ENCODE peak calls at places on chromosomes 1 and 21, in five cellular contexts. One of them, this sample, is unnamed.

GRCh38 chr1:211920602-211921226 is 90.2 kb upstream of the LPGAT1 start:
- DNase-seq in HepG2: peak; percentile 77
- DNase-seq in H1: no peak
- DNase-seq in K562: no peak
- DNase-seq in GM12878: no peak
- DNase-seq in this sample: no peak

GRCh38 chr1:66211521-66211920 is 322.4 kb upstream of the SGIP1 start:
- DNase-seq in K562: no peak
- DNase-seq in GM12878: no peak
- DNase-seq in HepG2: no peak
- DNase-seq in H1: no peak
- DNase-seq in this sample: no peak

GRCh38 chr1:154158307-154159125 is 3.6 kb upstream of the NUP210L start:
- DNase-seq in HepG2: no peak
- DNase-seq in K562: no peak
- DNase-seq in H1: no peak
- DNase-seq in GM12878: peak; percentile 12
- DNase-seq in this sample: no peak

GRCh38 chr1:229254910-229255541 is 15.9 kb upstream of the RAB4A start:
- DNase-seq in K562: no peak
- DNase-seq in GM12878: no peak
- DNase-seq in H1: no peak
- DNase-seq in HepG2: peak; percentile 41
- DNase-seq in this sample: peak; percentile 65

GRCh38 chr1:116357487-116357886 is 15.6 kb upstream of the ATP1A1 start:
- DNase-seq in GM12878: no peak
- DNase-seq in H1: no peak
- DNase-seq in K562: no peak
- DNase-seq in HepG2: no peak
- DNase-seq in this sample: no peak

GRCh38 chr1:187894349-187894748 is 1065.6 kb downstream of the PLA2G4A start:
- DNase-seq in H1: no peak
- DNase-seq in K562: no peak
- DNase-seq in GM12878: no peak
- DNase-seq in HepG2: no peak
- DNase-seq in this sample: no peak

GRCh38 chr1:216700779-216701178 is 22.4 kb downstream of the ESRRG start:
- DNase-seq in HepG2: no peak
- DNase-seq in H1: no peak
- DNase-seq in GM12878: no peak
- DNase-seq in K562: no peak
- DNase-seq in this sample: no peak

GRCh38 chr1:156464825-156465452 is 35.6 kb downstream of the MEF2D start:
- DNase-seq in GM12878: no peak
- DNase-seq in HepG2: no peak
- DNase-seq in H1: no peak
- DNase-seq in K562: no peak
- DNase-seq in this sample: no peak

GRCh38 chr1:204278973-204279372 is 65.2 kb upstream of the GOLT1A start:
- DNase-seq in GM12878: no peak
- DNase-seq in H1: no peak
- DNase-seq in HepG2: no peak
- DNase-seq in K562: no peak
- DNase-seq in this sample: no peak

GRCh38 chr1:29550119-29550841 is 314.0 kb downstream of the PTPRU start:
- DNase-seq in HepG2: no peak
- DNase-seq in GM12878: no peak
- DNase-seq in K562: no peak
- DNase-seq in H1: no peak
- DNase-seq in this sample: peak; percentile 7

GRCh38 chr1:77416692-77417450 is 135.1 kb downstream of the AK5 start:
- DNase-seq in K562: peak; percentile 18
- DNase-seq in H1: peak; percentile 5
- DNase-seq in GM12878: no peak
- DNase-seq in HepG2: peak; percentile 14
- DNase-seq in this sample: peak; percentile 81
- TF ChIP-seq CTCF in K562: peak; percentile 26
- TF ChIP-seq CTCF in H1: peak; percentile 55
- TF ChIP-seq CTCF in GM12878: peak; percentile 19
- TF ChIP-seq CTCF in HepG2: peak; percentile 27
- TF ChIP-seq CTCF in this sample: peak; percentile 75

DNA sequence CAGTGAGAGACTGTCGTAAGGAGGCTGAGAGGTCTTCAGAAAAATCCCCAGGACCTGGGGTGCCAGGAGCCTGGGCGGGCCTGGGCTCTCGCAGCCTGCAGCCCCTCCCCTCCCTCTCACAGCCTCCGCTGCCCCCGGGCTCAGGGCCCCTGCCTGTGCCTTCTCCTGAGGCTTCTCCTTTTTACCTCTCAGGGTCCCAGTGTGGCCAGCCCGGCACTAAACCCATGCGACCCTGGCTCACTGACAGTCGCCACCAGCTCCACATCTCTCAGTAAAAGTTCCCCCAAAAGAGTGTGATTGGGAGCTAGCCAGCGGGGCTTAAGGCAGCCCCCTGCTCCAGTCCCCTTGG is 26.5 kb downstream of the PDE9A start:
- DNase-seq in HepG2: no peak
- DNase-seq in H1: no peak
- DNase-seq in GM12878: no peak
- DNase-seq in K562: no peak
- DNase-seq in this sample: no peak
- TF ChIP-seq CREB1 in HepG2: no peak
- TF ChIP-seq CREB1 in H1: no peak
- TF ChIP-seq CREB1 in GM12878: no peak
- TF ChIP-seq CREB1 in K562: no peak
- TF ChIP-seq CREB1 in this sample: no peak

GRCh38 chr1:53835491-53835890 is 2.6 kb downstream of the NDC1 start:
- DNase-seq in H1: no peak
- DNase-seq in HepG2: no peak
- DNase-seq in K562: no peak
- DNase-seq in GM12878: no peak
- DNase-seq in this sample: no peak
- TF ChIP-seq EZH2 in H1: no peak
- TF ChIP-seq EZH2 in HepG2: no peak
- TF ChIP-seq EZH2 in K562: no peak
- TF ChIP-seq EZH2 in GM12878: no peak
- TF ChIP-seq EZH2 in this sample: no peak

DNA sequence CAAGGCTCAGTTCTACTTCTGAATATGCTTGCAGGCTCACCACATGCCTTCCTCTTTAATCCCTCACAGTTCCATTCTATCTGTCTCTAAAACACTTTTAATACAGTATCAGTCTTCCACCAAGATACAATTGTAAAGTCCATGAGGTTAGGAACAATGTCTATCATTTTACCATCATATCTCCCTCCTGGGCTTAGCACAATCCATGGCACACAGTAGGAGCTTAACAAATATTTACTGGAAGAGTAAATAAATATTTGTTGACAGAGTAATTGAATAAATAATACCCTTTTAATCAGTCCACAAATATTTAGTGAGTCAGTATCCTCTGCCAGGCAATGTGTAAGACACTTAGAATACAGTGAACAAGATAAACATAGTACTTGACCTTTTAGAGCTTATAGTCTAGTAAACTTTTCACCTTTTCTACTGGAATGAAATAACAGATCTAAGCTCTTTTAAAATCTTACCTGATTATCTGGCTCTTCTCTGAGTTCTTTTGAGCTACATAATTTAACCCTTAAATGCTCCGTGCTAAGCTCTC is 12.7 kb upstream of the GADD45A start:
- DNase-seq in H1: no peak
- DNase-seq in GM12878: no peak
- DNase-seq in HepG2: no peak
- DNase-seq in K562: no peak
- DNase-seq in this sample: no peak
- TF ChIP-seq CTCF in H1: no peak
- TF ChIP-seq CTCF in GM12878: no peak
- TF ChIP-seq CTCF in HepG2: no peak
- TF ChIP-seq CTCF in K562: no peak
- TF ChIP-seq CTCF in this sample: no peak

DNA sequence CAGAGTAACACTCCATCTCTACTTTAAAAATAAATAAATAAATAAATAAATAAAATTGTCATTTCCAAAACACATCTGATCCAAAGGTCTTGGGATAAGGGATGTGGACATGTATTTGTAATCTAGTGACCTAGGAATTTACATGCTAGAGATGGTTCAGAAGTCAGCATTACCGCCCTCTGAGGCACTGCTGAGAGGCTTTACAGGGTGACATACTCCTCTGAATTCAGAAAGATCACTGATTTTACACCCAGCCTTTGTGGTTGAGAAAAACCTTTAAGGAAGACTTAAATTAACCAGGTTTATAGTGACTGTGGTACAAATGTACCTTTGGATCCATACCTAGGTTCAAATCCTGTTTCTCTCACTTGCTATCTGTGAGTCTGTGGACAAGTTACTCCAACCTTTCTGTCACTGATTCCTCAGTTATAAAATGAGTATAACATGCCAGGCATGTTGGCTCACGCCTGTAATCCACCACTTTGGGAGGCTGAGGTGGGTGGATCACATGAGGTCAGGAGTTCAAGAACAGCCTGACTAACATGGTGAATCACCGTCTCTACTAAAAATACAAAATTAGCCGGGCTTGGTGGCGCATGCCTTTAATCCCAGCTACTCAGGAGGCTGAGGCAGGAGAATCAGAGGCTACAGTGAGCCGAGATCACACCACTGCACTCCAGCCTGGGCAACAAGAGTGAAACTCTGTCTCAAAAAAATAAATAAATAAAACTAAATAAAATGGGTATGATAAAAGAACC is 20.1 kb downstream of the OSBPL9 start:
- DNase-seq in HepG2: no peak
- DNase-seq in K562: no peak
- DNase-seq in H1: no peak
- DNase-seq in GM12878: no peak
- DNase-seq in this sample: no peak
- TF ChIP-seq CREB1 in HepG2: no peak
- TF ChIP-seq CREB1 in K562: no peak
- TF ChIP-seq CREB1 in H1: no peak
- TF ChIP-seq CREB1 in GM12878: no peak
- TF ChIP-seq CREB1 in this sample: no peak

GRCh38 chr1:48206371-48206770 is 16.1 kb upstream of the SLC5A9 start:
- DNase-seq in HepG2: no peak
- DNase-seq in K562: no peak
- DNase-seq in H1: no peak
- DNase-seq in GM12878: no peak
- DNase-seq in this sample: no peak

GRCh38 chr1:48202030-48202752 is 20.3 kb upstream of the SLC5A9 start:
- DNase-seq in GM12878: no peak
- DNase-seq in K562: peak; percentile 65
- DNase-seq in HepG2: peak; percentile 45
- DNase-seq in H1: no peak
- DNase-seq in this sample: peak; percentile 79

GRCh38 chr1:48205547-48205946 is 17.0 kb upstream of the SLC5A9 start:
- DNase-seq in HepG2: no peak
- DNase-seq in GM12878: no peak
- DNase-seq in H1: no peak
- DNase-seq in K562: no peak
- DNase-seq in this sample: no peak

GRCh38 chr1:48200166-48200900 is 22.2 kb upstream of the SLC5A9 start:
- DNase-seq in GM12878: no peak
- DNase-seq in HepG2: no peak
- DNase-seq in K562: no peak
- DNase-seq in H1: no peak
- DNase-seq in this sample: no peak

GRCh38 chr1:48203287-48203900 is 19.1 kb upstream of the SLC5A9 start:
- DNase-seq in H1: no peak
- DNase-seq in K562: peak; percentile 75
- DNase-seq in GM12878: no peak
- DNase-seq in HepG2: peak; percentile 33
- DNase-seq in this sample: peak; percentile 71
- TF ChIP-seq EZH2 in H1: no peak
- TF ChIP-seq EZH2 in K562: no peak
- TF ChIP-seq EZH2 in GM12878: no peak
- TF ChIP-seq EZH2 in HepG2: no peak
- TF ChIP-seq EZH2 in this sample: no peak

GRCh38 chr1:9577423-9577822 is 11.3 kb upstream of the TMEM201 start:
- DNase-seq in GM12878: no peak
- DNase-seq in K562: no peak
- DNase-seq in H1: no peak
- DNase-seq in HepG2: no peak
- DNase-seq in this sample: no peak

GRCh38 chr1:9576903-9577302 is 11.8 kb upstream of the TMEM201 start:
- DNase-seq in HepG2: no peak
- DNase-seq in GM12878: no peak
- DNase-seq in H1: no peak
- DNase-seq in K562: no peak
- DNase-seq in this sample: no peak

GRCh38 chr1:9573723-9574122 is 15.0 kb upstream of the TMEM201 start:
- DNase-seq in GM12878: no peak
- DNase-seq in H1: no peak
- DNase-seq in HepG2: no peak
- DNase-seq in K562: no peak
- DNase-seq in this sample: peak; percentile 67
- TF ChIP-seq CTCF in GM12878: peak; percentile 21
- TF ChIP-seq CTCF in H1: peak; percentile 34
- TF ChIP-seq CTCF in HepG2: peak; percentile 29
- TF ChIP-seq CTCF in K562: peak; percentile 39
- TF ChIP-seq CTCF in this sample: peak; percentile 50

DNA sequence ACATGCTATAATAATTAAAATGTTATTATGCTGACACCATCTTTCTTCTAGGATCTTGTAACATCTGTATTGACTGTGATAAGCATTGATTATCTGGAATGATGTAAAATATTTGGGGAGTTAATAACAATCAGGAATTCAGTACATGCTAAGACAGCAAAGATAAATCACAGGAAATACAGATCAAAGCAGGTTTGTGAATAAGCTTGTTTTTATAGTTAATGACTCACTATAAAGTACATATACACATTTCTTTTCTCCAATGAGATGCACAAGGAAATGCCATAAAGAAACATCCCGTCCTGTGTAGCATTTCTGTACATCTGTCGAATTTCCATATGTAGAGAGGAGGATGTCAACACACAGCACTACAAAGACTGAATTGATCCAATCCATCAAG is 243.4 kb upstream of the NR5A2 start:
- DNase-seq in HepG2: no peak
- DNase-seq in K562: no peak
- DNase-seq in H1: no peak
- DNase-seq in GM12878: no peak
- DNase-seq in this sample: no peak
- TF ChIP-seq CREB1 in HepG2: no peak
- TF ChIP-seq CREB1 in K562: no peak
- TF ChIP-seq CREB1 in H1: no peak
- TF ChIP-seq CREB1 in GM12878: no peak
- TF ChIP-seq CREB1 in this sample: no peak

DNA sequence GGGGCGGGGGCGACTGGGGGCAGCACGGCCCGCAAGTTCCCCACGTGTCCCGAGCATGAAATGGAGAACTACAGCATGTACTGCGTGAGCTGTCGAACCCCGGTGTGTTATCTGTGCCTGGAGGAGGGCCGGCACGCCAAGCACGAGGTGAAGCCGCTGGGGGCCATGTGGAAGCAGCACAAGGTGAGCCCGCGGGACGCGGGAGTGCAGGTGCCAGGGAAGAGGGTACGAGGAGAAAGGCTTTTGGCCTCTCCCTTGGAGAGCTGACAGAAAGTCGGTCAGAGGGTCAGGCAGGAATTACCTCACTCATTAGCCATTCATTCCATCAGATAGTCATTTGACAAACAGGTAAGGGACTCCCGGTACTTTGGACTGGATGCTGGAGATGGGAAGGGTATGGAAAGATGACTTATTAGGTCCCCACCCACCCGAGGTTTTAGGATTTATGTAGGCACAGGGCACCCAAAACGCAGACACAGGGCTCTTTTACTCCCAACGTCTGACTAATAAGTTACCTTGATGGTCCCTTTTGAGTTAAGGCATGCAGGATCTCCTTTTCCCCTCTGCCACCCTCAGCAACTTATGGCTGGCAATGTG is 2.1 kb downstream of the TRIM67 start:
- DNase-seq in HepG2: no peak
- DNase-seq in H1: no peak
- DNase-seq in GM12878: no peak
- DNase-seq in K562: no peak
- DNase-seq in this sample: peak; percentile 17
- TF ChIP-seq EZH2 in HepG2: no peak
- TF ChIP-seq EZH2 in H1: no peak
- TF ChIP-seq EZH2 in GM12878: no peak
- TF ChIP-seq EZH2 in K562: no peak
- TF ChIP-seq EZH2 in this sample: no peak